ENCODE peak calls at places on chromosomes 3 and 15, in six cellular contexts. One of them, this sample, is unnamed.

GRCh38 chr3:128503751-128504532 is 10.9 kb upstream of the GATA2 start:
- DNase-seq in mesothelial cell of epicardium: no peak
- DNase-seq in uterus: no peak
- DNase-seq in lower lobe of right lung: no peak
- DNase-seq in cardiac fibroblast: no peak
- DNase-seq in psoas muscle: no peak
- DNase-seq in this sample: peak

GRCh38 chr3:185537369-185537970 is 14.9 kb downstream of the LIPH start:
- DNase-seq in mesothelial cell of epicardium: no peak
- DNase-seq in uterus: no peak
- DNase-seq in lower lobe of right lung: peak
- DNase-seq in cardiac fibroblast: peak
- DNase-seq in psoas muscle: peak
- DNase-seq in this sample: no peak

GRCh38 chr3:21718161-21718765 is 32.7 kb downstream of the ZNF385D start:
- DNase-seq in mesothelial cell of epicardium: no peak
- DNase-seq in uterus: no peak
- DNase-seq in lower lobe of right lung: no peak
- DNase-seq in cardiac fibroblast: peak
- DNase-seq in psoas muscle: no peak
- DNase-seq in this sample: no peak

GRCh38 chr3:63625161-63625560 is 27.3 kb upstream of the SNTN start:
- DNase-seq in mesothelial cell of epicardium: no peak
- DNase-seq in uterus: no peak
- DNase-seq in lower lobe of right lung: no peak
- DNase-seq in cardiac fibroblast: peak
- DNase-seq in psoas muscle: no peak
- DNase-seq in this sample: no peak

GRCh38 chr3:135106445-135106844 is 311.4 kb downstream of the EPHB1 start:
- DNase-seq in mesothelial cell of epicardium: peak
- DNase-seq in uterus: no peak
- DNase-seq in lower lobe of right lung: no peak
- DNase-seq in cardiac fibroblast: peak
- DNase-seq in psoas muscle: no peak
- DNase-seq in this sample: no peak

GRCh38 chr3:132445812-132446211 is 28.5 kb downstream of the DNAJC13 start:
- DNase-seq in mesothelial cell of epicardium: no peak
- DNase-seq in uterus: no peak
- DNase-seq in lower lobe of right lung: no peak
- DNase-seq in cardiac fibroblast: peak
- DNase-seq in psoas muscle: no peak
- DNase-seq in this sample: no peak

GRCh38 chr3:67171841-67172240 is 173.7 kb downstream of the KBTBD8 start:
- DNase-seq in mesothelial cell of epicardium: no peak
- DNase-seq in uterus: no peak
- DNase-seq in lower lobe of right lung: no peak
- DNase-seq in cardiac fibroblast: no peak
- DNase-seq in psoas muscle: no peak
- DNase-seq in this sample: no peak

GRCh38 chr3:53881691-53882593 is at the start of gene ACTR8:
- DNase-seq in mesothelial cell of epicardium: peak
- DNase-seq in uterus: peak
- DNase-seq in lower lobe of right lung: peak
- DNase-seq in cardiac fibroblast: peak
- DNase-seq in psoas muscle: peak
- DNase-seq in this sample: peak

GRCh38 chr3:186722457-186722856 is 5.3 kb downstream of the KNG1 start:
- DNase-seq in mesothelial cell of epicardium: no peak
- DNase-seq in uterus: no peak
- DNase-seq in lower lobe of right lung: no peak
- DNase-seq in cardiac fibroblast: peak
- DNase-seq in psoas muscle: no peak
- DNase-seq in this sample: no peak

GRCh38 chr15:70276401-70276800 is 178.7 kb upstream of the TLE3 start:
- DNase-seq in mesothelial cell of epicardium: no peak
- DNase-seq in uterus: no peak
- DNase-seq in lower lobe of right lung: no peak
- DNase-seq in cardiac fibroblast: no peak
- DNase-seq in psoas muscle: no peak
- DNase-seq in this sample: no peak

GRCh38 chr3:58266577-58266976 is 29.0 kb downstream of the ABHD6 start:
- DNase-seq in mesothelial cell of epicardium: no peak
- DNase-seq in uterus: no peak
- DNase-seq in lower lobe of right lung: no peak
- DNase-seq in cardiac fibroblast: no peak
- DNase-seq in psoas muscle: no peak
- DNase-seq in this sample: no peak

GRCh38 chr3:129378949-129379348 is 49.5 kb downstream of the EFCAB12 start:
- DNase-seq in mesothelial cell of epicardium: no peak
- DNase-seq in uterus: no peak
- DNase-seq in lower lobe of right lung: no peak
- DNase-seq in cardiac fibroblast: no peak
- DNase-seq in psoas muscle: no peak
- DNase-seq in this sample: no peak

GRCh38 chr3:182793663-182794454 is 555 bp downstream of the ATP11B start:
- DNase-seq in mesothelial cell of epicardium: peak
- DNase-seq in uterus: peak
- DNase-seq in lower lobe of right lung: peak
- DNase-seq in cardiac fibroblast: peak
- DNase-seq in psoas muscle: peak
- DNase-seq in this sample: peak

GRCh38 chr15:88141490-88141889 is 115.0 kb downstream of the NTRK3 start:
- DNase-seq in mesothelial cell of epicardium: no peak
- DNase-seq in uterus: no peak
- DNase-seq in lower lobe of right lung: no peak
- DNase-seq in cardiac fibroblast: no peak
- DNase-seq in psoas muscle: no peak
- DNase-seq in this sample: no peak

GRCh38 chr3:160343132-160343531 is 55.9 kb downstream of the IFT80 start:
- DNase-seq in mesothelial cell of epicardium: no peak
- DNase-seq in uterus: no peak
- DNase-seq in lower lobe of right lung: no peak
- DNase-seq in cardiac fibroblast: peak
- DNase-seq in psoas muscle: no peak
- DNase-seq in this sample: no peak

GRCh38 chr3:152910211-152910610 is 75.3 kb downstream of the P2RY1 start:
- DNase-seq in mesothelial cell of epicardium: no peak
- DNase-seq in uterus: no peak
- DNase-seq in lower lobe of right lung: no peak
- DNase-seq in cardiac fibroblast: peak
- DNase-seq in psoas muscle: no peak
- DNase-seq in this sample: no peak

GRCh38 chr3:28601291-28601690 is 252.7 kb upstream of the AZI2 start:
- DNase-seq in mesothelial cell of epicardium: no peak
- DNase-seq in uterus: no peak
- DNase-seq in lower lobe of right lung: no peak
- DNase-seq in cardiac fibroblast: no peak
- DNase-seq in psoas muscle: no peak
- DNase-seq in this sample: no peak

GRCh38 chr3:179450901-179451334 is 352 bp downstream of the GNB4 start:
- DNase-seq in mesothelial cell of epicardium: no peak
- DNase-seq in uterus: peak
- DNase-seq in lower lobe of right lung: no peak
- DNase-seq in cardiac fibroblast: peak
- DNase-seq in psoas muscle: peak
- DNase-seq in this sample: no peak

GRCh38 chr3:37453393-37454391 is 279.3 kb upstream of the LRRFIP2 start:
- DNase-seq in mesothelial cell of epicardium: no peak
- DNase-seq in uterus: peak
- DNase-seq in lower lobe of right lung: peak
- DNase-seq in cardiac fibroblast: peak
- DNase-seq in psoas muscle: peak
- DNase-seq in this sample: no peak
- TF ChIP-seq CTCF in mesothelial cell of epicardium: no peak
- TF ChIP-seq CTCF in uterus: no peak
- TF ChIP-seq CTCF in lower lobe of right lung: peak
- TF ChIP-seq CTCF in cardiac fibroblast: no peak
- TF ChIP-seq CTCF in psoas muscle: peak
- TF ChIP-seq CTCF in this sample: peak

DNA sequence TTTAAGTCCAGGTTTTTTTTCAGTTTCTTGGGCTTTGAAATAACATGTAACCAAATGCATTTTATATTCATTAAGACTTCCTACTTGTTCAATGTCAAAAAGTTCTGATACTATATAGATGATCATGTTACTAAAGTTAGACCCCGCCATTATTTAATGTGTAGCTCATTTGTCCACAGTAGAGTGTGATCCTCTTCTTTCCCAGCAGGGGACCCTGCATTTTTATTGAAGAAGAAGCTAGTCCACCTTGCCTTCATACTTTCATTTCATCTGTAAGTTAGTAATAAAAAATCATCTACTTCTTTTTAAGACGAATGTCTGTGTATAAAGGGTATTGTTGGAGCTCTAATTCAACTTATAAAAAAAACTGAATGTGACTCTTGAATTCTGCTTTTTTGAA is 404.6 kb downstream of the SI start:
- DNase-seq in mesothelial cell of epicardium: no peak
- DNase-seq in uterus: no peak
- DNase-seq in lower lobe of right lung: no peak
- DNase-seq in cardiac fibroblast: no peak
- DNase-seq in psoas muscle: no peak
- DNase-seq in this sample: no peak
- TF ChIP-seq CTCF in mesothelial cell of epicardium: peak
- TF ChIP-seq CTCF in uterus: no peak
- TF ChIP-seq CTCF in lower lobe of right lung: no peak
- TF ChIP-seq CTCF in cardiac fibroblast: no peak
- TF ChIP-seq CTCF in psoas muscle: no peak
- TF ChIP-seq CTCF in this sample: no peak

GRCh38 chr15:36726224-36726623 is 146.8 kb downstream of the CDIN1 start:
- DNase-seq in mesothelial cell of epicardium: no peak
- DNase-seq in uterus: no peak
- DNase-seq in lower lobe of right lung: no peak
- DNase-seq in cardiac fibroblast: no peak
- DNase-seq in psoas muscle: no peak
- DNase-seq in this sample: no peak
- TF ChIP-seq CTCF in mesothelial cell of epicardium: no peak
- TF ChIP-seq CTCF in uterus: no peak
- TF ChIP-seq CTCF in lower lobe of right lung: no peak
- TF ChIP-seq CTCF in cardiac fibroblast: no peak
- TF ChIP-seq CTCF in psoas muscle: no peak
- TF ChIP-seq CTCF in this sample: no peak

GRCh38 chr3:79019137-79019923 is 748.5 kb downstream of the ROBO1 start:
- DNase-seq in mesothelial cell of epicardium: peak
- DNase-seq in uterus: peak
- DNase-seq in lower lobe of right lung: peak
- DNase-seq in cardiac fibroblast: peak
- DNase-seq in psoas muscle: peak
- DNase-seq in this sample: peak

GRCh38 chr3:79016587-79017380 is 751.0 kb downstream of the ROBO1 start:
- DNase-seq in mesothelial cell of epicardium: no peak
- DNase-seq in uterus: no peak
- DNase-seq in lower lobe of right lung: no peak
- DNase-seq in cardiac fibroblast: no peak
- DNase-seq in psoas muscle: no peak
- DNase-seq in this sample: no peak

GRCh38 chr3:79019924-79020173 is 747.9 kb downstream of the ROBO1 start:
- DNase-seq in mesothelial cell of epicardium: no peak
- DNase-seq in uterus: no peak
- DNase-seq in lower lobe of right lung: no peak
- DNase-seq in cardiac fibroblast: no peak
- DNase-seq in psoas muscle: no peak
- DNase-seq in this sample: no peak

GRCh38 chr3:79015854-79016253 is 751.9 kb downstream of the ROBO1 start:
- DNase-seq in mesothelial cell of epicardium: no peak
- DNase-seq in uterus: no peak
- DNase-seq in lower lobe of right lung: no peak
- DNase-seq in cardiac fibroblast: no peak
- DNase-seq in psoas muscle: no peak
- DNase-seq in this sample: no peak

DNA sequence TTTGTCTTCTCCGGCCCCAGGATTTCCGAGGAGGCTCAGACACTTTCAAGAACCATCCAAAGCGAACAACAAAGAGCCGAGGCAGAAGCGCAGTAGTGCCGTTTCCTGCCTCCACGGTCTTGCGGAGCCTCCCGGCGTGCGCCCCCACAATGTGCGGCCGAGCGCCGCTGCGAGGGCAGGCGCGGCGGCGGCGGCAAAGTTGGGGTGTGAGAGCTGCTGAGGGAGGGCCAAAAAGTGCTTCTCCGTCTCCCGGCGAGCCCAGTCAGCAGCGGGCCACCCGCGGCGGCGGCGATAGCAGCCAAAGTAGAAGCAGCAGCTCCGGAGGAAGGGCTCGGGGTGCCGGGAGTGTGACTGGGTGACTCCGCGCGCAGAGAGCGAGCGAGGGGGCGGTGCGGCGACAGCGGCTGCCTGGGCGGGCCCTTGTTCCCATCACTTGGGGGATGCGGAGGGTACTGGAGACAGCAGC is 749.1 kb downstream of the ROBO1 start:
- DNase-seq in mesothelial cell of epicardium: peak
- DNase-seq in uterus: peak
- DNase-seq in lower lobe of right lung: peak
- DNase-seq in cardiac fibroblast: peak
- DNase-seq in psoas muscle: peak
- DNase-seq in this sample: peak
- TF ChIP-seq CTCF in mesothelial cell of epicardium: no peak
- TF ChIP-seq CTCF in uterus: no peak
- TF ChIP-seq CTCF in lower lobe of right lung: no peak
- TF ChIP-seq CTCF in cardiac fibroblast: no peak
- TF ChIP-seq CTCF in psoas muscle: no peak
- TF ChIP-seq CTCF in this sample: peak

DNA sequence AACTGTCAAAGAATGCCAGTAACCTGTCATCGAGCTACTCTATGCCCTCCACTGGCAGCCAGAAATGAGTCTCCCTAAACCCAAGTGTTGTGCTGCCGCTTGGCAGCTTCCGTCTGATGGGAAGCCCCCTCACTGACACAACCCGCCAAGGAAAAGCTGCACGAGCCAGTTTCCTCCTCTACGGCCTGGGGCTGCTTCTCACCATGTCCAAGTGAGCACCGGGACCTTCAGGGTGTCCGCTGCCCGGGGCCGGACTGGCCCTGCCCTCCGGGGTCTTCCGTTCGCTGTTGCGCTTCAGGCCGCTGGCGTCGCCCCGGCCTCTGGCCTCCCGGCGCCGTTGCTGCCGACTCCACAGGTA is 486 bp downstream of the TOMM70 start:
- DNase-seq in mesothelial cell of epicardium: no peak
- DNase-seq in uterus: no peak
- DNase-seq in lower lobe of right lung: no peak
- DNase-seq in cardiac fibroblast: no peak
- DNase-seq in psoas muscle: peak
- DNase-seq in this sample: peak
- TF ChIP-seq CTCF in mesothelial cell of epicardium: no peak
- TF ChIP-seq CTCF in uterus: no peak
- TF ChIP-seq CTCF in lower lobe of right lung: no peak
- TF ChIP-seq CTCF in cardiac fibroblast: no peak
- TF ChIP-seq CTCF in psoas muscle: no peak
- TF ChIP-seq CTCF in this sample: no peak